ENCODE peak calls at places on chromosomes 2 and 18, in six cellular contexts. B, Z, J, X, W and E are unnamed samples.

GRCh38 chr2:67876176-67876575 is 186.6 kb downstream of the C1D start:
- DNase-seq in W (no peak), X (no peak), J (peak), B (no peak), Z (no peak), E (no peak)

GRCh38 chr2:144111443-144111842 is 408.5 kb downstream of the ZEB2 start:
- DNase-seq in W (no peak), X (no peak), B (peak), Z (peak), J (peak), E (peak)

GRCh38 chr18:28995319-28995718 is 818.4 kb upstream of the CDH2 start:
- DNase-seq in X (no peak), Z (no peak), W (no peak), B (no peak), J (peak), E (no peak)

GRCh38 chr2:88852753-88853402 is 161.4 kb downstream of the RPIA start:
- DNase-seq in W (no peak), X (no peak), Z (no peak), J (no peak), B (no peak), E (no peak)

GRCh38 chr2:73965053-73965452 is 19.7 kb upstream of the TET3 start:
- DNase-seq in J (no peak), B (no peak), X (no peak), W (no peak), Z (no peak), E (no peak)

GRCh38 chr2:134181219-134181618 is 72.7 kb upstream of the MGAT5 start:
- DNase-seq in W (no peak), B (no peak), X (no peak), J (no peak), Z (no peak), E (no peak)

GRCh38 chr18:25927830-25928229 is 162.6 kb downstream of the SS18 start:
- DNase-seq in Z (no peak), J (no peak), B (no peak), W (no peak), X (no peak), E (no peak)

GRCh38 chr18:785242-785641 is 26.8 kb downstream of the YES1 start:
- DNase-seq in X (no peak), Z (no peak), B (no peak), W (no peak), J (no peak), E (no peak)

GRCh38 chr2:43041167-43041566 is 185.2 kb downstream of the ZFP36L2 start:
- DNase-seq in B (no peak), Z (no peak), W (peak), J (no peak), X (no peak), E (no peak)

GRCh38 chr2:241289597-241289996 is 25.9 kb downstream of the HDLBP start:
- DNase-seq in X (no peak), B (no peak), Z (no peak), W (no peak), J (no peak), E (no peak)
- H3K4me3 ChIP-seq in X (no peak), B (no peak), Z (no peak), W (no peak), J (no peak), E (no peak)

DNA sequence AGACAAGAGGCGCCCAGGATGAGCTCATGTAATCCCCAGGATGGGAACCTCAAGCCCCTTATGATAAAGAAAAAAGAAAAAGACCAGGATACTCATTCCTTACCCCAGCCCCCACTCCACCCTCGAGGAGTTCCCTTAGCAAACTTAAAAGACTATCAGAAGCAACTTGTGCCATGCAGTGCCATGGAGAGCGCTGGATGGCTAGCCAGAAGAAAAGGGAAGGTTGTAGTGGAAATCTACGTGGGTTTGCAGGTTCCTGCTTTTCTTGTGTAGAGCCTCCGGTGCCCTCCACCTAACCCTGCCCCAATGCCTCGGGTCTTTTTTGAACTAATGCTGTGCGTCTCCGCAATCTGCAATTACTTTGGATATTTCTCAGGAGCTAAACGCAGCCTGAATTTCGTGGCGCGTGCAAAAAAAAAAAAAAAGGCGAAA is 16.2 kb upstream of the BCL11A start:
- DNase-seq in X (no peak), Z (no peak), B (peak), W (no peak), J (peak), E (no peak)
- H3K4me3 ChIP-seq in X (peak), Z (peak), B (peak), W (no peak), J (peak), E (peak)

DNA sequence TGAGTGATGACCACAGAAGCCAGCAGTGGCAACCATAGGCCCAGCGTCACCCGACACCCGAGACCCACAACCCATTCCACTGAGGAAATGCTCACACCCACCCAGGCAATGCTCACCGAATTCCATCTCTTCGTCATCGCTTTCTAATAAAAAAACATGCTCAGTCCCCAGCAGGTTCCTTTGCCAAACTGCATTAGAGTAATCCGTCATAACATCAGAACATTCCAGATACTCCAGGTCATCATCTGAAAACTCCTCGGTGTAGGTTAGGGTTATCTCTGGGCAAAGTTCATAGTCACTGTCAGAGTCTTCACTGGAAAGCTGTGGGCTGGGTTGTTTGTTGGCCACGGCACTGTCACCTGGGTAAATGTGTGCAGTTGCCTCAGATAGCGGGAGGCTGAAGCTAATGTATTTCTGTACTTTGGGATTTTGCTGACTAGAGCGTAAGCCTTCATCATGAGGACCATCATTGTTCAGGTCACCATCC is 49.3 kb downstream of the ALPK2 start:
- DNase-seq in J (peak), Z (peak), B (peak), X (no peak), W (no peak), E (peak)
- H3K4me3 ChIP-seq in J (peak), Z (peak), B (peak), X (no peak), W (peak), E (peak)

DNA sequence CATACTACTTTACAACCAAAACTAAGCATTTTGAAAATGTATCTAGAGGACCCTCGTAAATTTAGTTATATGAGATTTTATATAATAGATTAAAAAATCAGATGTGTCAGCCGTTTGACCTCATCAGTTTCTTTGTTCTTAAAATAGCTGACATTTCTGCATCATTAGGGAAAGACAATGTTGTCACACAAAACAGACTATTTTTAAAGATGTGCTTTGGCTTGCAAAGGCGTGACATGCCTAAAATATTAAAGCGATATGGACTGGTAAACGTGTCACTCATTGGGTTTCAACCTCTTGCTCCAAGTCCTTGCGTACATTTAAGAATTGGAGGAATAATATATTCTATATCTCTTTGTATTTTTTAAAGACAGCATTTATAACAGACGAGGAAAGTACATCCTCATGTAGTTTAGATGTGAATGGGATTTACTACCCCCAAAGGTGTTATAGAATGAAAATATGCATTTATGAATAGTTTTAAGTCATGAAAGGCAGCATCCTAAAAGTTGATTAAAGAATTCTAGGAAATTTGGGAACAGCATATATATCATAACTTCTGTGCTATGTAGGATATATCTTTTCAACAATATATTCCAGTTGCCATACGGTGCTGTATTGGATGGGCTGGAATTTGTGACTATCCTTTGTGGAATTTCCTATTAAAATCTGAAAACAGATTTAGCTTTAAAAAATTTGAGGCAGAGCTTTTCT is 3.8 kb downstream of the MYL12A start:
- DNase-seq in J (no peak), Z (no peak), X (no peak), B (no peak), W (no peak), E (no peak)
- H3K4me3 ChIP-seq in J (peak), Z (peak), X (peak), B (peak), W (no peak), E (no peak)

GRCh38 chr2:101516833-101517690 is 42.1 kb upstream of the RFX8 start:
- DNase-seq in B (peak), X (no peak), J (peak), Z (peak), W (no peak), E (peak)

GRCh38 chr2:101519173-101519492 is 44.2 kb upstream of the RFX8 start:
- DNase-seq in B (no peak), X (no peak), J (no peak), Z (no peak), W (no peak), E (no peak)

GRCh38 chr2:101517753-101518152 is 42.8 kb upstream of the RFX8 start:
- DNase-seq in J (peak), B (peak), X (no peak), W (no peak), Z (no peak), E (peak)

GRCh38 chr2:101520246-101520645 is 45.3 kb upstream of the RFX8 start:
- DNase-seq in B (no peak), J (peak), W (no peak), X (no peak), Z (peak), E (no peak)

DNA sequence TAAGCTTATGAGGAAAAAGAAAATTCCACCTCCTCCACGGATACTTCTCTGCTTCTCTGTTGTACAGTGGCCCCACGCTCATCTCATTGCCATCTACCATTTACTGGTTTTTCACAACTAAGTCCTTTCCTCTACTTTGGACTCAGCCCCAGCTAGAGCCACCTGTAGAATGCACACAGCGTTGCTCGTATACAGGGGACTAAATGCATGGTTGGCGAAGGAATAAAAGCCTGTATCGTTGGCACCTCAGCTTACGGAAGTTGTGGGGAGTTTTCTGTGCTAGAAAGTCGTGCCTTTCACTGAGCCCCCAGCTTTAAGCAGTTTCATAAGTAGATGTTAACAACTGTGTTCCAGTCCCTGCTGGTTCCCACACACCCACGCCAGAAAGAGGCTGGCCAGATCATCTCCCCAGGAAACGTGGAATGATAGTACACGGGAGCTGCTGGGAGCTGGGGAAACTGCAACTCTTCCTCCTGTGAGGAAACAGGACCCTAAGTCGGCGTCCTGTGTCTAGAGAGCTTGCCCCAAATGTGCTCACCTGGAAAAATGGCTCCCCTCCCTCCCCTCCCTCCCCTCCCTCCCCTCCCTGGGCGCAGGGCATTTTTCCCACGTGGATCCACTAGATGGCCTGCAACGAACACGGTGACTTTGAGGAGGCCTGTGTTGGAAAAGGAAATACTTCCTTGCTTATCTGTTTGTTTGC is 43.7 kb upstream of the RFX8 start:
- DNase-seq in J (peak), X (peak), B (peak), W (peak), Z (peak), E (no peak)
- H3K4me3 ChIP-seq in J (no peak), X (peak), B (peak), W (peak), Z (no peak), E (peak)

GRCh38 chr18:11872479-11873136 is 21.4 kb downstream of the CHMP1B start:
- DNase-seq in B (peak), Z (no peak), J (peak), X (no peak), W (no peak), E (no peak)

GRCh38 chr18:11871501-11871900 is 20.3 kb downstream of the CHMP1B start:
- DNase-seq in X (no peak), Z (no peak), B (no peak), W (no peak), J (no peak), E (no peak)

GRCh38 chr18:11874676-11875075 is 23.5 kb downstream of the CHMP1B start:
- DNase-seq in Z (no peak), X (no peak), J (no peak), W (no peak), B (no peak), E (no peak)

GRCh38 chr18:11877497-11877896 is 26.3 kb downstream of the CHMP1B start:
- DNase-seq in J (no peak), W (no peak), Z (no peak), X (no peak), B (no peak), E (no peak)

GRCh38 chr18:11873670-11874340 is 22.6 kb downstream of the CHMP1B start:
- DNase-seq in W (no peak), J (no peak), B (no peak), Z (no peak), X (no peak), E (no peak)
- H3K4me3 ChIP-seq in W (no peak), J (no peak), B (no peak), Z (no peak), X (no peak), E (no peak)

DNA sequence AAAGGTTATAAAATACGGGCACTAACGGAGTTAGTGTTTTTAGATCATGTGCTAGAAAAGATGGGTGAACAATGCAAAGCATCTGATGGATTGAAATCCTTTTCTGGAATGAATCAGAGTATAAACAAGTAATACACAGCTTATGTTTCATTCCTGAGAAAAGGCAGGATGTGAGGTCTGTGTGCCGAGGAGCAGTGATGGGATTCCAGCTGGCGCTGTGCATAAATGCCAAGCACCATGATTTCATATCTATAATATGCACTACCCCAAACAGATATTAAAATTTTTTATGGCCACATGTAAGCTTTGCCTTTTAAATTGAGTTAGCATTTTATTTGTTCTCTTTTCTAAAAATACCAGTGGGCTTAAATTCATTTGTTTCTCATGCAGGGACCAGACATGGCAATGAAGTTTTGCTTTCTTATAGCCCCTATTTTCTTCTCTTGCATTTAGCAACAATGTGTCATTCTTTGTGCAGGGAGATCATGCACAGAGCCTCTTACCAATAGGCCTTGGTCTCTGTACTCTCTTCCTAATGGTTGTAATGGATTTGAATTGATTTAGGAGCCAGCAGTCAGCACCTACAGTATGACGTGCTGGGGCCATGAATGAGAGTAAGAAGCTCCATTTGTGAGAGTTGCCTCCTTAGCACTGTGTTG is 323.9 kb downstream of the SLC8A1 start:
- DNase-seq in X (no peak), J (peak), B (peak), Z (peak), W (no peak), E (peak)
- H3K4me3 ChIP-seq in X (no peak), J (no peak), B (no peak), Z (no peak), W (no peak), E (no peak)